ENCODE peak calls at places on chromosomes 2 and 18, in ten cellular contexts. Q, N, I, K, D, H, R, T, P and V are unnamed samples.

GRCh38 chr2:84481702-84482101 is 22.6 kb upstream of the SUCLG1 start:
- DNase-seq in Q (peak), N (peak), I (peak), K (peak), D (no peak), H (no peak), R (no peak), T (no peak), P (peak), V (no peak)

GRCh38 chr18:8722946-8723477 is 17.7 kb downstream of the MTCL1 start:
- DNase-seq in Q (no peak), N (no peak), I (no peak), K (no peak), D (no peak), H (no peak), R (no peak), T (no peak), P (no peak), V (no peak)

GRCh38 chr2:149184994-149185393 is 145.4 kb upstream of the LYPD6 start:
- DNase-seq in Q (no peak), N (no peak), I (no peak), K (no peak), D (no peak), H (no peak), R (no peak), T (peak), P (no peak), V (no peak)

GRCh38 chr18:24386680-24387079 is 10.9 kb downstream of the OSBPL1A start:
- DNase-seq in Q (no peak), N (no peak), I (no peak), K (no peak), D (no peak), H (no peak), R (no peak), T (no peak), P (no peak), V (no peak)

GRCh38 chr18:9133225-9133624 is 3.4 kb upstream of the ANKRD12 start:
- DNase-seq in Q (no peak), N (peak), I (no peak), K (no peak), D (no peak), H (no peak), R (no peak), T (no peak), P (no peak), V (no peak)

GRCh38 chr2:68458962-68459361 is 8.1 kb downstream of the FBXO48 start:
- DNase-seq in Q (peak), N (peak), I (no peak), K (no peak), D (no peak), H (no peak), R (no peak), T (no peak), P (no peak), V (no peak)

GRCh38 chr2:207090389-207090788 is 75.4 kb downstream of the KLF7 start:
- DNase-seq in Q (no peak), N (no peak), I (no peak), K (no peak), D (no peak), H (no peak), R (no peak), T (no peak), P (no peak), V (no peak)

GRCh38 chr2:172106128-172106961 is 3.6 kb upstream of the DLX2 start:
- DNase-seq in Q (peak), N (peak), I (peak), K (peak), D (peak), H (peak), R (no peak), T (no peak), P (peak), V (peak)

GRCh38 chr18:5444269-5444668 is 99.5 kb downstream of the EPB41L3 start:
- DNase-seq in Q (no peak), N (peak), I (no peak), K (peak), D (no peak), H (no peak), R (no peak), T (no peak), P (no peak), V (no peak)

GRCh38 chr2:73897240-73897583 is 4.4 kb downstream of the ACTG2 start:
- DNase-seq in Q (no peak), N (no peak), I (no peak), K (no peak), D (no peak), H (no peak), R (no peak), T (no peak), P (no peak), V (no peak)

GRCh38 chr2:212408524-212408923 is 130.1 kb downstream of the ERBB4 start:
- DNase-seq in Q (peak), N (no peak), I (no peak), K (no peak), D (no peak), H (no peak), R (no peak), T (no peak), P (no peak), V (no peak)

GRCh38 chr2:211035548-211036185 is 479.3 kb downstream of the CPS1 start:
- DNase-seq in Q (peak), N (peak), I (no peak), K (peak), D (no peak), H (no peak), R (no peak), T (no peak), P (no peak), V (no peak)

GRCh38 chr18:78984941-78985784 is 5.5 kb downstream of the SALL3 start:
- DNase-seq in Q (peak), N (peak), I (no peak), K (peak), D (no peak), H (no peak), R (no peak), T (peak), P (no peak), V (peak)